ENCODE peak calls at places on chromosomes 12 and 14, in five cellular contexts. I is astrocyte of the spinal cord; D is effector memory CD4-positive, alpha-beta T cell; G is GM13976; T is vagina. Z is an unnamed sample.

GRCh38 chr12:121579190-121579791 is 1.5 kb downstream of the KDM2B start:
- DNase-seq in I (no peak), D (peak), G (peak), T (no peak), Z (no peak)

GRCh38 chr14:77424862-77425261 is 1.5 kb upstream of the NOXRED1 start:
- DNase-seq in I (no peak), D (no peak), G (no peak), T (no peak), Z (no peak)

GRCh38 chr12:86600664-86601231 is 344.6 kb upstream of the MGAT4C start:
- DNase-seq in I (no peak), D (no peak), G (peak), T (no peak), Z (no peak)

GRCh38 chr12:90945070-90945649 is 9.8 kb downstream of the CCER1 start:
- DNase-seq in I (peak), D (no peak), G (no peak), T (no peak), Z (peak)

GRCh38 chr14:64878775-64879634 is 702 bp downstream of the SPTB start:
- DNase-seq in I (no peak), D (no peak), G (peak), T (no peak), Z (no peak)

GRCh38 chr12:121283841-121284240 is 12.7 kb downstream of the CAMKK2 start:
- DNase-seq in I (no peak), D (no peak), G (no peak), T (no peak), Z (no peak)

GRCh38 chr14:53295985-53296582 is 143.0 kb upstream of the DDHD1 start:
- DNase-seq in I (peak), D (no peak), G (peak), T (no peak), Z (peak)

GRCh38 chr12:71174825-71175224 is 17.0 kb upstream of the TSPAN8 start:
- DNase-seq in I (no peak), D (no peak), G (no peak), T (no peak), Z (no peak)

GRCh38 chr12:54167500-54167896 is 21.3 kb downstream of the SMUG1 start:
- DNase-seq in I (no peak), D (no peak), G (no peak), T (no peak), Z (no peak)

GRCh38 chr14:22798528-22798927 is 16.7 kb downstream of the SLC7A7 start:
- DNase-seq in I (no peak), D (no peak), G (no peak), T (no peak), Z (no peak)

GRCh38 chr12:50287271-50287670 is 4.0 kb upstream of the LIMA1 start:
- DNase-seq in I (no peak), D (no peak), G (no peak), T (no peak), Z (no peak)